ENCODE peak calls at places on chromosome 20, in nine cellular contexts. L is stomach, W is cardiac muscle cell, Y is endothelial cell of umbilical vein, Q is BJ, C is prostate gland, I is HCT116, E is breast epithelium, A is left lung. M is an unnamed sample.

GRCh38 chr20:62377615-62378085 is 9.3 kb upstream of the RPS21 start:
- DNase-seq in Y (no peak), Q (no peak), I (no peak), C (no peak), A (no peak), E (no peak), W (no peak), L (peak; percentile 62), M (no peak)

GRCh38 chr20:11143481-11143880 is 469.7 kb upstream of the JAG1 start:
- DNase-seq in W (peak; percentile 36), A (no peak), Q (no peak), I (no peak), L (no peak), Y (no peak), E (no peak), C (no peak), M (no peak)

GRCh38 chr20:59006167-59006863 is 739 bp downstream of the CTSZ start:
- DNase-seq in L (no peak), E (peak; percentile 55), A (no peak), C (no peak), Y (peak; percentile 34), W (no peak), Q (no peak), I (no peak), M (no peak)

GRCh38 chr20:20143165-20143564 is 90.8 kb downstream of the CFAP61 start:
- DNase-seq in C (no peak), Y (no peak), E (no peak), L (no peak), Q (no peak), A (no peak), W (no peak), I (no peak), M (no peak)

GRCh38 chr20:62553136-62553837 is 77.5 kb upstream of the GATA5 start:
- DNase-seq in E (no peak), Y (no peak), A (no peak), C (no peak), I (no peak), W (no peak), L (no peak), Q (no peak), M (no peak)

GRCh38 chr20:1810926-1811620 is 84.1 kb upstream of the SIRPA start:
- DNase-seq in I (no peak), E (no peak), L (no peak), A (no peak), Y (peak; percentile 75), C (peak; percentile 69), Q (no peak), W (peak; percentile 64), M (no peak)

GRCh38 chr20:47679462-47679861 is 105.8 kb downstream of the SULF2 start:
- DNase-seq in Y (no peak), C (no peak), L (no peak), Q (no peak), W (no peak), A (no peak), E (no peak), I (no peak), M (no peak)

GRCh38 chr20:41141153-41141815 is 3.9 kb downstream of the PLCG1 start:
- DNase-seq in E (no peak), I (no peak), Y (peak; percentile 86), A (no peak), L (no peak), W (peak; percentile 51), Q (no peak), C (no peak), M (no peak)

GRCh38 chr20:63750807-63751470 is 11.4 kb downstream of the SLC2A4RG start:
- DNase-seq in Q (no peak), W (no peak), C (no peak), E (no peak), A (peak; percentile 75), Y (no peak), L (no peak), I (no peak), M (no peak)

GRCh38 chr20:32158351-32158750 is 48.8 kb downstream of the TM9SF4 start:
- DNase-seq in Y (no peak), Q (no peak), L (no peak), E (no peak), I (no peak), A (no peak), C (no peak), W (no peak), M (no peak)

GRCh38 chr20:62321521-62321948 is 18.7 kb downstream of the ADRM1 start:
- DNase-seq in E (no peak), Q (no peak), I (peak; percentile 31), W (no peak), A (no peak), L (no peak), C (no peak), Y (no peak), M (no peak)

GRCh38 chr20:45098096-45098773 is 2.7 kb downstream of the KCNS1 start:
- DNase-seq in A (peak; percentile 74), Q (no peak), L (peak; percentile 33), I (no peak), E (no peak), W (peak; percentile 70), Y (peak; percentile 23), C (no peak), M (no peak)

GRCh38 chr20:49615401-49616153 is 47.6 kb upstream of the PTGIS start:
- DNase-seq in I (no peak), Y (no peak), E (no peak), C (no peak), Q (no peak), A (no peak), W (no peak), L (peak; percentile 81), M (no peak)

GRCh38 chr20:49747707-49748524 is 34.2 kb upstream of the B4GALT5 start:
- DNase-seq in L (peak; percentile 81), W (peak; percentile 96), C (peak; percentile 80), A (peak; percentile 67), Y (peak; percentile 69), E (peak; percentile 86), I (no peak), Q (no peak), M (no peak)

DNA sequence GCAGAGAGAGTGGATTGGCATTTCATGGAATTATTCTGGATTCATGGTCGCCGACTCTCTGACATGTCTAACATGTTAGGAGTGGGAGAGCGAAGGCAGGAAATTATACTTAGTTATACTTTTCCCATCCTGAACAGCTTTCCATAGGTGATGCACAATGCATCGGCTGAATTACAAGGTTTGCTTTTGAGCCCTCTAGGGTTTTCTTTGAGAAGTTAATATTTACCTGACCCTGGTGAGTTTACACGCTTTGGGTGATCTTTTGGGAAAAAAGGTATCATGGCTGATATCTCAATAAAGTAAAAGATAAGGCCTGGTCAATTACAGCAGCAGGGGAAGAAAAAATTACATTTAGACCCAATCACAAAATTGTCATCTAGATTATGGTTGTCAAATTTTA is 14.0 kb upstream of the NKX2-2 start:
- DNase-seq in E (no peak), C (no peak), Y (no peak), A (no peak), W (no peak), I (no peak), L (no peak), Q (no peak), M (no peak)
- H3K27me3 ChIP-seq in E (no peaks in the 10 kb centered on the region), C (peaks cover 16% of the 10 kb centered on the region), Y (peaks cover 33% of the 10 kb centered on the region), A (peaks cover 45% of the 10 kb centered on the region), W (peaks cover 87% of the 10 kb centered on the region), I (peaks cover 14% of the 10 kb centered on the region), L (peaks cover 8% of the 10 kb centered on the region), Q (peaks cover 15% of the 10 kb centered on the region), M (peaks cover 86% of the 10 kb centered on the region)

DNA sequence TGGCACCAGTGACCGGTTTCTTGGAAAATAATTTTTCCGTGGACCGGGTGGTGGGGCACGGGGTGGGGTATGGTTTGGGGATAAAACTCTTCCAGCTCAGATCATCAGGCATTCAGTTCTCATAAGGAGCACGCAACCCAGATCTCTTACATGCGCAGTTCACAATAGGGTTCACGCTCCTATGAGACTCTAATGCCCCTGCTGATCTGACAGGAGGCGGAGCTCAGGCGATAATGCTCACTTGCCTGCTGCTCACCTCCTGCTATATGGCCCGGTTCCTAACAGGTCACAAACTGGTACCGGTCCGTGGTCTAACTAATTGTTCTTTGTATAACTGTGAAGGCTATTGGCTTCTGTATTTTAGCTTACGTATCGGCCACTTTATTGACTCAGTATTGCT is 51.7 kb downstream of the VSTM2L start:
- DNase-seq in Y (no peak), C (no peak), Q (no peak), W (no peak), L (no peak), E (no peak), A (no peak), I (no peak), M (no peak)
- H3K27me3 ChIP-seq in Y (peaks cover 28% of the 10 kb centered on the region), C (no peaks in the 10 kb centered on the region), Q (peaks cover 11% of the 10 kb centered on the region), W (no peaks in the 10 kb centered on the region), L (no peaks in the 10 kb centered on the region), E (no peaks in the 10 kb centered on the region), A (no peaks in the 10 kb centered on the region), I (peaks cover 8% of the 10 kb centered on the region), M (no peaks in the 10 kb centered on the region)

GRCh38 chr20:46312945-46313861 is 4.9 kb upstream of the CDH22 start:
- DNase-seq in I (no peak), Q (no peak), C (no peak), A (no peak), L (no peak), W (no peak), Y (no peak), E (no peak), M (no peak)
- H3K27me3 ChIP-seq in I (peaks cover 16% of the 10 kb centered on the region), Q (peaks cover 54% of the 10 kb centered on the region), C (peaks cover 4% of the 10 kb centered on the region), A (peaks cover 91% of the 10 kb centered on the region), L (peaks cover 25% of the 10 kb centered on the region), W (peaks cover 57% of the 10 kb centered on the region), Y (peaks cover 57% of the 10 kb centered on the region), E (no peaks in the 10 kb centered on the region), M (no peaks in the 10 kb centered on the region)

GRCh38 chr20:17430515-17430914 is 100.7 kb downstream of the BFSP1 start:
- DNase-seq in I (no peak), C (no peak), E (no peak), Y (no peak), A (no peak), L (no peak), W (no peak), Q (no peak), M (no peak)

GRCh38 chr20:17436664-17437063 is 94.5 kb downstream of the BFSP1 start:
- DNase-seq in Q (no peak), E (no peak), C (no peak), W (no peak), Y (no peak), A (no peak), I (no peak), L (no peak), M (no peak)

GRCh38 chr20:17437251-17437650 is 93.9 kb downstream of the BFSP1 start:
- DNase-seq in A (no peak), Q (no peak), Y (no peak), L (no peak), C (no peak), W (no peak), E (no peak), I (no peak), M (no peak)

GRCh38 chr20:17427646-17428045 is 103.5 kb downstream of the BFSP1 start:
- DNase-seq in C (no peak), W (no peak), L (no peak), A (no peak), Q (no peak), I (no peak), Y (no peak), E (no peak), M (no peak)

GRCh38 chr20:17431621-17432364 is 99.4 kb downstream of the BFSP1 start:
- DNase-seq in C (peak; percentile 33), Y (peak; percentile 33), E (no peak), L (peak; percentile 51), I (peak; percentile 19), A (no peak), W (peak; percentile 61), Q (no peak), M (no peak)
- H3K27me3 ChIP-seq in C (no peaks in the 10 kb centered on the region), Y (peaks cover 4% of the 10 kb centered on the region), E (no peaks in the 10 kb centered on the region), L (no peaks in the 10 kb centered on the region), I (peaks cover 17% of the 10 kb centered on the region), A (no peaks in the 10 kb centered on the region), W (no peaks in the 10 kb centered on the region), Q (no peaks in the 10 kb centered on the region), M (no peaks in the 10 kb centered on the region)

M was measured in esophagus squamous epithelium.